ENCODE peak calls at places on chromosomes 3 and 15, in nine cellular contexts. J, Y, I, B, P, C, L, V and N are unnamed samples.

GRCh38 chr15:69000725-69001503 is 13.6 kb upstream of the NOX5 start:
- DNase-seq in B (no peak), C (no peak), Y (no peak), I (no peak), P (no peak), L (no peak), J (no peak), V (no peak), N (no peak)

GRCh38 chr3:127889461-127889863 is 25.6 kb upstream of the KBTBD12 start:
- DNase-seq in Y (no peak), J (no peak), L (no peak), C (no peak), B (no peak), I (no peak), V (no peak), P (no peak), N (no peak)

GRCh38 chr3:63132456-63133250 is 145.5 kb upstream of the SYNPR start:
- DNase-seq in B (no peak), Y (no peak), J (no peak), P (no peak), V (no peak), I (no peak), C (no peak), L (no peak), N (no peak)

GRCh38 chr3:98185180-98185579 is 18.7 kb downstream of the OR5H15 start:
- DNase-seq in Y (no peak), P (no peak), L (no peak), J (no peak), C (no peak), I (peak; percentile 48), B (no peak), V (peak; percentile 8), N (peak; percentile 12)

GRCh38 chr15:94205366-94205765 is 26.0 kb upstream of the MCTP2 start:
- DNase-seq in V (no peak), J (no peak), P (no peak), C (peak; percentile 42), L (peak; percentile 47), Y (peak; percentile 9), I (no peak), B (no peak), N (no peak)

GRCh38 chr15:92315144-92315543 is 78.5 kb upstream of the ST8SIA2 start:
- DNase-seq in I (peak; percentile 23), B (no peak), P (no peak), L (no peak), V (no peak), Y (no peak), C (no peak), J (no peak), N (no peak)

GRCh38 chr3:112814256-112814655 is 32.4 kb downstream of the CD200R1L start:
- DNase-seq in I (no peak), P (no peak), J (no peak), V (peak; percentile 48), C (peak; percentile 58), L (no peak), B (no peak), Y (peak; percentile 37), N (no peak)

GRCh38 chr3:197533396-197534347 is 22.1 kb downstream of the BDH1 start:
- DNase-seq in J (no peak), L (no peak), V (no peak), Y (no peak), I (peak; percentile 30), B (no peak), P (no peak), C (no peak), N (no peak)

GRCh38 chr3:38578081-38578475 is 71.4 kb downstream of the SCN5A start:
- DNase-seq in B (no peak), L (no peak), P (no peak), I (peak; percentile 35), J (no peak), V (no peak), Y (no peak), C (no peak), N (no peak)